ENCODE peak calls at places on chromosomes 16 and 17, in seven cellular contexts. One of them, this sample, is unnamed.
A peak's percentile ranks its signal among the peaks of the same experiment; 100 is the strongest.

GRCh38 chr16:10314811-10315210 is 71.0 kb upstream of the ATF7IP2 start:
- DNase-seq in adrenal gland: no peak
- DNase-seq in heart left ventricle: no peak
- DNase-seq in A549: no peak
- DNase-seq in IMR-90: no peak
- DNase-seq in body of pancreas: no peak
- DNase-seq in prostate gland: no peak
- DNase-seq in this sample: no peak

GRCh38 chr17:7413346-7413985 is 5.8 kb downstream of the NLGN2 start:
- DNase-seq in heart left ventricle: no peak
- DNase-seq in body of pancreas: no peak
- DNase-seq in prostate gland: no peak
- DNase-seq in IMR-90: peak; percentile 62
- DNase-seq in adrenal gland: no peak
- DNase-seq in A549: no peak
- DNase-seq in this sample: no peak

GRCh38 chr16:71311553-71312158 is 22.5 kb upstream of the CMTR2 start:
- DNase-seq in IMR-90: peak; percentile 5
- DNase-seq in prostate gland: no peak
- DNase-seq in A549: peak; percentile 17
- DNase-seq in body of pancreas: peak; percentile 24
- DNase-seq in heart left ventricle: no peak
- DNase-seq in adrenal gland: peak; percentile 24
- DNase-seq in this sample: no peak

GRCh38 chr17:57016764-57017116 is 38.8 kb downstream of the SCPEP1 start:
- DNase-seq in A549: no peak
- DNase-seq in prostate gland: peak; percentile 87
- DNase-seq in body of pancreas: no peak
- DNase-seq in IMR-90: peak; percentile 34
- DNase-seq in heart left ventricle: no peak
- DNase-seq in adrenal gland: no peak
- DNase-seq in this sample: no peak

GRCh38 chr17:40606548-40607353 is 40.9 kb downstream of the SMARCE1 start:
- DNase-seq in A549: no peak
- DNase-seq in prostate gland: no peak
- DNase-seq in heart left ventricle: no peak
- DNase-seq in adrenal gland: no peak
- DNase-seq in IMR-90: no peak
- DNase-seq in body of pancreas: no peak
- DNase-seq in this sample: peak; percentile 47

GRCh38 chr17:82134101-82134500 is 36.1 kb upstream of the FASN start:
- DNase-seq in IMR-90: no peak
- DNase-seq in adrenal gland: no peak
- DNase-seq in heart left ventricle: no peak
- DNase-seq in prostate gland: peak; percentile 90
- DNase-seq in A549: no peak
- DNase-seq in body of pancreas: no peak
- DNase-seq in this sample: peak; percentile 93

GRCh38 chr16:3554351-3554928 is 22.8 kb downstream of the NLRC3 start:
- DNase-seq in IMR-90: no peak
- DNase-seq in heart left ventricle: no peak
- DNase-seq in A549: no peak
- DNase-seq in adrenal gland: no peak
- DNase-seq in body of pancreas: no peak
- DNase-seq in prostate gland: no peak
- DNase-seq in this sample: no peak

GRCh38 chr17:36777118-36777517 is 160.2 kb upstream of the LHX1 start:
- DNase-seq in body of pancreas: no peak
- DNase-seq in A549: no peak
- DNase-seq in adrenal gland: no peak
- DNase-seq in IMR-90: peak; percentile 6
- DNase-seq in prostate gland: no peak
- DNase-seq in heart left ventricle: no peak
- DNase-seq in this sample: no peak

GRCh38 chr17:17039911-17040310 is 2.3 kb upstream of the MPRIP start:
- DNase-seq in adrenal gland: no peak
- DNase-seq in IMR-90: no peak
- DNase-seq in prostate gland: no peak
- DNase-seq in body of pancreas: no peak
- DNase-seq in heart left ventricle: no peak
- DNase-seq in A549: no peak
- DNase-seq in this sample: no peak

GRCh38 chr17:73430848-73431247 is 119.0 kb upstream of the CDC42EP4 start:
- DNase-seq in adrenal gland: peak; percentile 35
- DNase-seq in body of pancreas: no peak
- DNase-seq in prostate gland: no peak
- DNase-seq in A549: no peak
- DNase-seq in heart left ventricle: no peak
- DNase-seq in IMR-90: no peak
- DNase-seq in this sample: peak; percentile 36

GRCh38 chr16:27544671-27545070 is 5.0 kb downstream of the GTF3C1 start:
- DNase-seq in IMR-90: no peak
- DNase-seq in heart left ventricle: no peak
- DNase-seq in prostate gland: no peak
- DNase-seq in A549: no peak
- DNase-seq in adrenal gland: peak; percentile 58
- DNase-seq in body of pancreas: no peak
- DNase-seq in this sample: no peak

GRCh38 chr16:47475786-47476185 is 14.7 kb downstream of the PHKB start:
- DNase-seq in body of pancreas: no peak
- DNase-seq in heart left ventricle: no peak
- DNase-seq in adrenal gland: peak; percentile 77
- DNase-seq in A549: peak; percentile 11
- DNase-seq in prostate gland: no peak
- DNase-seq in IMR-90: peak; percentile 49
- DNase-seq in this sample: no peak

GRCh38 chr17:2718150-2718938 is 6.8 kb upstream of the CLUH start:
- DNase-seq in heart left ventricle: no peak
- DNase-seq in adrenal gland: no peak
- DNase-seq in prostate gland: no peak
- DNase-seq in IMR-90: no peak
- DNase-seq in body of pancreas: no peak
- DNase-seq in A549: no peak
- DNase-seq in this sample: no peak

GRCh38 chr16:19884611-19885455 is at the start of gene GPRC5B:
- DNase-seq in adrenal gland: peak; percentile 42
- DNase-seq in prostate gland: peak; percentile 43
- DNase-seq in body of pancreas: peak; percentile 53
- DNase-seq in heart left ventricle: peak; percentile 83
- DNase-seq in IMR-90: peak; percentile 25
- DNase-seq in A549: peak; percentile 46
- DNase-seq in this sample: peak; percentile 23

GRCh38 chr16:22671301-22672076 is 142.5 kb upstream of the HS3ST2 start:
- DNase-seq in heart left ventricle: no peak
- DNase-seq in body of pancreas: no peak
- DNase-seq in IMR-90: peak; percentile 18
- DNase-seq in prostate gland: no peak
- DNase-seq in A549: no peak
- DNase-seq in adrenal gland: no peak
- DNase-seq in this sample: no peak

GRCh38 chr16:89994389-89994720 is 24.9 kb downstream of the DBNDD1 start:
- DNase-seq in prostate gland: no peak
- DNase-seq in heart left ventricle: no peak
- DNase-seq in adrenal gland: no peak
- DNase-seq in body of pancreas: no peak
- DNase-seq in IMR-90: no peak
- DNase-seq in A549: no peak
- DNase-seq in this sample: no peak

GRCh38 chr16:89999831-90000574 is 19.3 kb downstream of the DBNDD1 start:
- DNase-seq in A549: no peak
- DNase-seq in heart left ventricle: no peak
- DNase-seq in prostate gland: no peak
- DNase-seq in body of pancreas: no peak
- DNase-seq in IMR-90: no peak
- DNase-seq in adrenal gland: no peak
- DNase-seq in this sample: no peak

GRCh38 chr16:89993377-89993776 is 25.9 kb downstream of the DBNDD1 start:
- DNase-seq in A549: no peak
- DNase-seq in adrenal gland: no peak
- DNase-seq in body of pancreas: no peak
- DNase-seq in IMR-90: no peak
- DNase-seq in prostate gland: no peak
- DNase-seq in heart left ventricle: no peak
- DNase-seq in this sample: no peak

GRCh38 chr16:89993971-89994370 is 25.3 kb downstream of the DBNDD1 start:
- DNase-seq in IMR-90: no peak
- DNase-seq in adrenal gland: no peak
- DNase-seq in prostate gland: no peak
- DNase-seq in body of pancreas: no peak
- DNase-seq in heart left ventricle: no peak
- DNase-seq in A549: no peak
- DNase-seq in this sample: no peak

GRCh38 chr16:89996178-89996489 is 23.1 kb downstream of the DBNDD1 start:
- DNase-seq in prostate gland: no peak
- DNase-seq in body of pancreas: no peak
- DNase-seq in IMR-90: no peak
- DNase-seq in heart left ventricle: no peak
- DNase-seq in adrenal gland: no peak
- DNase-seq in A549: no peak
- DNase-seq in this sample: no peak
- TF ChIP-seq POLR2A in prostate gland: no peak
- TF ChIP-seq POLR2A in body of pancreas: no peak
- TF ChIP-seq POLR2A in IMR-90: no peak
- TF ChIP-seq POLR2A in heart left ventricle: no peak
- TF ChIP-seq POLR2A in adrenal gland: no peak
- TF ChIP-seq POLR2A in A549: no peak
- TF ChIP-seq POLR2A in this sample: no peak

DNA sequence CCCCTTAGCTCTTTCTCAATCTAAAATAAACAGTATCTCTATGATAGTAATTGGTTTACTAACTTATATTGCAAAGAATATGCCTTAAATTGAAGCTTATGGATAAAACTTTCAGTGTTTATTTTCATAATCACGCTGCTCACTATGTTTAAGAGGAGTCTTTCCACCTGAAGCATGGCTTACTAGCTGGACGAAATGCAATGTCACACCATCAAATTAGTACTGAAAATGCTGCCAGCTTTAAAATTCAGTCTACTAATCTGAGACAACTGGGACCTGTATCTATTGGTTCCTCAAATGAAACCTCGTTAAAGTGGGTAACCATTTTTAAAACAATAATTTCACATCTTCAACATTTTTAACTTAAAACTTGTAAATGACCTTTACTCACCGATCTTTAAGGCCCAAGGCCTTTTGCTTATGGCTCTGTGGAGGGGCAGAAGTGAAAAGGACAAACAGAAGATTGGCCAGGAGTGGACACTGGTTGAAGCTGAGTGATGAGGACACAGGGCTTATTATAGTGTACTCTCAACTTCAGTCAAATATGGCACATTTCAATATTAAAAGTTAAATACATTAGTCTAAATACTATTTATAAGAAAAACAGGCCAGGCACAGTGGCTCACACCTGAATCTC is 212.8 kb upstream of the WSB1 start:
- DNase-seq in IMR-90: no peak
- DNase-seq in heart left ventricle: no peak
- DNase-seq in body of pancreas: no peak
- DNase-seq in prostate gland: no peak
- DNase-seq in A549: no peak
- DNase-seq in adrenal gland: no peak
- DNase-seq in this sample: no peak
- H3K9me3 ChIP-seq in IMR-90: peaks cover 9% of the 10 kb centered on the region
- H3K9me3 ChIP-seq in heart left ventricle: no peaks in the 10 kb centered on the region
- H3K9me3 ChIP-seq in body of pancreas: no peaks in the 10 kb centered on the region
- H3K9me3 ChIP-seq in prostate gland: no peaks in the 10 kb centered on the region
- H3K9me3 ChIP-seq in A549: no peaks in the 10 kb centered on the region
- H3K9me3 ChIP-seq in adrenal gland: no peaks in the 10 kb centered on the region
- H3K9me3 ChIP-seq in this sample: no peaks in the 10 kb centered on the region

GRCh38 chr16:54928016-54928356 is 2.7 kb upstream of the IRX5 start:
- DNase-seq in IMR-90: no peak
- DNase-seq in body of pancreas: no peak
- DNase-seq in heart left ventricle: no peak
- DNase-seq in prostate gland: no peak
- DNase-seq in adrenal gland: no peak
- DNase-seq in A549: peak; percentile 27
- DNase-seq in this sample: no peak

GRCh38 chr16:54930034-54930938 is at the start of gene IRX5:
- DNase-seq in A549: peak; percentile 96
- DNase-seq in heart left ventricle: peak; percentile 93
- DNase-seq in prostate gland: peak; percentile 96
- DNase-seq in IMR-90: peak; percentile 81
- DNase-seq in adrenal gland: peak; percentile 84
- DNase-seq in body of pancreas: peak; percentile 83
- DNase-seq in this sample: peak; percentile 91

GRCh38 chr16:54928421-54929089 is 2.1 kb upstream of the IRX5 start:
- DNase-seq in heart left ventricle: peak; percentile 88
- DNase-seq in A549: peak; percentile 69
- DNase-seq in adrenal gland: peak; percentile 71
- DNase-seq in prostate gland: peak; percentile 78
- DNase-seq in body of pancreas: peak; percentile 54
- DNase-seq in IMR-90: no peak
- DNase-seq in this sample: peak; percentile 95

GRCh38 chr16:54931041-54931756 is 534 bp downstream of the IRX5 start:
- DNase-seq in prostate gland: no peak
- DNase-seq in A549: peak; percentile 58
- DNase-seq in IMR-90: no peak
- DNase-seq in body of pancreas: no peak
- DNase-seq in adrenal gland: no peak
- DNase-seq in heart left ventricle: peak; percentile 68
- DNase-seq in this sample: no peak

DNA sequence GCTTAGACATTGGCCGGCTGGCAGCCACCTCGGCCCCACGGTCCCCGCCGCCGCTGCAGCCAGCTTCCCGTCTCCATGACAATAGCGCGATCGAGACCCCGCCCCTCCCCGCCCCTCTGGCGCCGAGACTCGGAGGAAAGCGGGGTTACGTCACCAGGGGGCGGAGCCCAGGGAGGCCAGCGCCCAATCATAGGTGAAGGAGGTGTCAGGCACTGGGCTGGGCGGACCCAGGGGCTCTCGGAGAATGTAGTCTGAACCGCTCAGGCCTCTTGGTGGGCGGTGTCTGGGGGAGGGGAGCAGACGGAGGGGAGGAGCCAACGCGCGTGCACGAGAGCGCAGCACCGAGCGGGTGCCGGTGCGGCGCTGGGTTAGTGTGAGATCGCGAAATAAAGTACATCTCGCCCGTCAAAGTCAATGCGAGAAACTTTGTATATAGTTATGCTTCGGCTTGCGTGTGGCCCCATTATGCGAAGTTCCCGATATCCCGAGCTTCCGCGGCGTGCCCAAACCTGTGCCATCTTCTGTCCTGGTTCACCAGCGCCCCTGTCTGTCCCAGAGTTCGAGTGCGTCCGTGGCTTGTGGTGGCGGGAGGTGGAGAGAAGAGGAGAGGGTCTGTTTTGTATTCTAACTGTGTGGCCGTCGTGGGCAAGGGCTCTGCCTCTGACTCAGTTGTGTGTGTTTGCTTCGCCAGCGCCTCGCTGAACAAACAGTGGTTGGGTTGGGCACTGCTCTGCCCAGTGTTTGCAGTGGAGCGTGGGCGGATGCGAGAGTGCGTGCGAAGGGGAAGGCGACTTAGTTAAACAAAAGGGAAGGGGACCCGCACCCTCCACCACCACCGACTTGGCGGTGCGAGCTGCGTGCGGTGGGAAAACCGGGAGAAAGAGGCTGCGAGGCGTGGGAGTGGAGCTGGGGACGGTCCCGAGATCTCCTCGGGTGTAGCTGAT is 1.3 kb upstream of the IRX5 start:
- DNase-seq in heart left ventricle: peak; percentile 99
- DNase-seq in adrenal gland: peak; percentile 100
- DNase-seq in IMR-90: peak; percentile 94
- DNase-seq in A549: peak; percentile 98
- DNase-seq in body of pancreas: peak; percentile 100
- DNase-seq in prostate gland: peak; percentile 100
- DNase-seq in this sample: peak; percentile 99
- TF ChIP-seq POLR2A in heart left ventricle: peak; percentile 60
- TF ChIP-seq POLR2A in adrenal gland: no peak
- TF ChIP-seq POLR2A in IMR-90: no peak
- TF ChIP-seq POLR2A in A549: peak; percentile 33
- TF ChIP-seq POLR2A in body of pancreas: no peak
- TF ChIP-seq POLR2A in prostate gland: peak; percentile 72
- TF ChIP-seq POLR2A in this sample: peak; percentile 56

GRCh38 chr17:80652751-80653330 is 108.2 kb downstream of the RPTOR start:
- DNase-seq in body of pancreas: no peak
- DNase-seq in heart left ventricle: no peak
- DNase-seq in prostate gland: no peak
- DNase-seq in A549: no peak
- DNase-seq in adrenal gland: no peak
- DNase-seq in IMR-90: peak; percentile 22
- DNase-seq in this sample: no peak
- H3K9me3 ChIP-seq in body of pancreas: no peaks in the 10 kb centered on the region
- H3K9me3 ChIP-seq in heart left ventricle: peaks cover 8% of the 10 kb centered on the region
- H3K9me3 ChIP-seq in prostate gland: no peaks in the 10 kb centered on the region
- H3K9me3 ChIP-seq in A549: peaks cover 35% of the 10 kb centered on the region
- H3K9me3 ChIP-seq in adrenal gland: no peaks in the 10 kb centered on the region
- H3K9me3 ChIP-seq in IMR-90: peaks cover 6% of the 10 kb centered on the region
- H3K9me3 ChIP-seq in this sample: no peaks in the 10 kb centered on the region

This sample was measured in upper lobe of left lung.